ENCODE peak calls at places on chromosome 4, in eight cellular contexts. T is A549, N is tibial nerve, W is stomach, Y is transverse colon, H is ovary, R is SK-N-SH, X is GM12878. K is an unnamed sample.

GRCh38 chr4:97493815-97494518 is 649.3 kb downstream of the STPG2 start:
- DNase-seq in H (no peak), Y (no peak), X (no peak), R (no peak), T (no peak), N (no peak), W (no peak), K (no peak)

GRCh38 chr4:1666391-1666790 is 17.7 kb downstream of the FAM53A start:
- DNase-seq in W (peak; percentile 42), Y (no peak), N (no peak), X (no peak), H (no peak), T (no peak), R (no peak), K (no peak)

GRCh38 chr4:143292858-143293257 is 43.8 kb upstream of the GAB1 start:
- DNase-seq in R (no peak), H (no peak), Y (no peak), X (no peak), T (no peak), N (no peak), W (no peak), K (no peak)

GRCh38 chr4:2261110-2261852 is 628 bp downstream of the MXD4 start:
- DNase-seq in X (no peak), W (peak; percentile 64), N (peak; percentile 30), R (peak; percentile 88), Y (peak; percentile 66), T (peak; percentile 7), H (peak; percentile 70), K (peak; percentile 61)

GRCh38 chr4:69523385-69524132 is 27.9 kb upstream of the UGT2B4 start:
- DNase-seq in T (no peak), X (no peak), R (no peak), W (no peak), Y (no peak), H (no peak), N (no peak), K (no peak)

GRCh38 chr4:56976878-56977320 is 507 bp downstream of the NOA1 start:
- DNase-seq in H (no peak), X (no peak), N (no peak), T (peak; percentile 12), Y (peak; percentile 76), R (peak; percentile 74), W (peak; percentile 80), K (peak; percentile 94)

GRCh38 chr4:122364700-122365404 is 14.0 kb upstream of the ADAD1 start:
- DNase-seq in W (no peak), T (no peak), N (no peak), R (no peak), Y (peak; percentile 12), H (no peak), X (no peak), K (no peak)

GRCh38 chr4:85823295-85823694 is 348.3 kb downstream of the ARHGAP24 start:
- DNase-seq in H (no peak), R (peak; percentile 36), T (no peak), N (no peak), W (no peak), X (no peak), Y (no peak), K (no peak)

GRCh38 chr4:46274717-46275116 is 115.2 kb downstream of the GABRA2 start:
- DNase-seq in N (no peak), H (no peak), T (no peak), W (no peak), R (no peak), X (no peak), Y (no peak), K (no peak)

GRCh38 chr4:83071116-83071515 is 36.1 kb downstream of the COPS4 start:
- DNase-seq in R (no peak), H (no peak), Y (no peak), N (no peak), X (no peak), W (no peak), T (no peak), K (no peak)

GRCh38 chr4:166065324-166065723 is 192.3 kb downstream of the TLL1 start:
- DNase-seq in R (no peak), N (no peak), W (no peak), H (no peak), Y (no peak), T (no peak), X (no peak), K (no peak)

GRCh38 chr4:100117749-100118148 is 72.5 kb downstream of the DDIT4L start:
- DNase-seq in N (no peak), W (no peak), H (no peak), R (peak; percentile 41), Y (no peak), X (no peak), T (no peak), K (no peak)
- TF ChIP-seq CTCF in N (no peak), W (no peak), H (no peak), R (no peak), Y (no peak), X (no peak), T (no peak), K (no peak)

DNA sequence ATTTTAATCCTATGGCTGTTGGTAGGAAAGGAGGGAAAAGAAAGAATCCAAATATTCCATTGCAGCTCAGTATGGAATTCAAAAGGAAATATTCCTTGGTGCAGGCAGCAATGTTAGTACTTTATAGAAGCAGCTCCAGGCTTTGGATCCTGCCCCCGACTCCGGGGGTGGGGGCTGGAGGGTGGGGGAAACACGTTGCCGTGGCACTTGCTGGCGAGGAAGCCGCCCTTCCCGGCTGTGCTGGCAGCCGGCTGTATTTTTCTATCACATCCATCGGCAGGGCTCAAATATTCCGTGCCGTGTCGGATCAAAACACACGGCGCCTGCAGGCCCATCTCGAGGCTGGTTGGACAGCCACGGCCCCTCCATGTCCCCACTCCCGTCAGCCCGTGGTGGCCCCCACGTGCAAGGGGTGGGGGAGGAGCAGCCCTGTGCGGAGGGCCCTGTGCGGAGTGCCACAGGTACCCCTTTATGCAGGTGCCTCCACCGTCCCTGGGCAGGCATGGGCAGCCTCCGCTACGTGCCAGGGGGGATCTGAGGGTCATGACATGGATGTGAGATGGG is 5.8 kb downstream of the ADRA2C start:
- DNase-seq in R (no peak), T (no peak), X (no peak), W (no peak), H (no peak), N (no peak), Y (no peak), K (no peak)
- TF ChIP-seq EP300 in R (no peak), T (no peak), X (no peak), W (no peak), H (no peak), N (no peak), Y (no peak), K (no peak)

DNA sequence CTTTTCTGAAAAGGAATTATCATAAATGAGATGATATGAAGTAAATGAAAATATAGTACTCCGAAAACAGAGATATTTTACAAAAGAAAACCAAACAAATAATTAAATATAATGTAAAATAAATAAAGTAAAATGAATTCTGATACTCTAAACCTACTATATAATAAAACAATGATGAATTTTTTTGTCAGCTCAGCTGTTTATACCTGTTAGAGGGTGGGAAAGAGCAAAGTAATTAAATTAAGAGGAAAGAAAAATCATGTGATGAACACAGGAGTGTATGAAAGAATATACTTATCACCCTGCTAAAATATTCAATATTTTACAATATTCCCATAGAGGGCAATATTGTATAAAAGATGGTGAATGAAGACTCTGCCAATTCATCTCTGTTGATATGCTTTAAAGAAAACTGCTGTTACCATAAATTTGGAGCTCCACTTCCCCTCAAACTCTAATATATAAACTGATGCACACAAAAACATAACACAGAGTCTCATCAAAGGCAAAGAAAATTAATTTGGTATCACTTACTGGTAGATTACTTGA is 6.5 kb upstream of the NDST4 start:
- DNase-seq in Y (no peak), W (no peak), R (no peak), T (no peak), N (no peak), H (no peak), X (no peak), K (no peak)
- TF ChIP-seq CTCF in Y (no peak), W (no peak), R (no peak), T (peak; percentile 5), N (peak; percentile 6), H (no peak), X (no peak), K (no peak)

GRCh38 chr4:177706916-177707315 is 264.7 kb upstream of the AGA start:
- DNase-seq in N (no peak), H (no peak), R (no peak), Y (no peak), W (no peak), X (no peak), T (no peak), K (no peak)
- TF ChIP-seq EP300 in N (no peak), H (no peak), R (no peak), Y (no peak), W (no peak), X (no peak), T (no peak), K (no peak)

GRCh38 chr4:114599231-114600065 is 841 bp downstream of the UGT8 start:
- DNase-seq in R (peak; percentile 10), W (peak; percentile 43), X (no peak), N (no peak), T (no peak), Y (peak; percentile 71), H (peak; percentile 9), K (no peak)
- TF ChIP-seq CTCF in R (no peak), W (no peak), X (no peak), N (no peak), T (no peak), Y (no peak), H (no peak), K (no peak)

GRCh38 chr4:5710962-5711478 is at the start of gene EVC:
- DNase-seq in H (peak; percentile 88), Y (peak; percentile 63), T (peak; percentile 69), R (peak; percentile 90), X (no peak), N (peak; percentile 69), W (peak; percentile 62), K (peak; percentile 69)
- TF ChIP-seq EP300 in H (no peak), Y (no peak), T (no peak), R (no peak), X (no peak), N (no peak), W (no peak), K (no peak)

DNA sequence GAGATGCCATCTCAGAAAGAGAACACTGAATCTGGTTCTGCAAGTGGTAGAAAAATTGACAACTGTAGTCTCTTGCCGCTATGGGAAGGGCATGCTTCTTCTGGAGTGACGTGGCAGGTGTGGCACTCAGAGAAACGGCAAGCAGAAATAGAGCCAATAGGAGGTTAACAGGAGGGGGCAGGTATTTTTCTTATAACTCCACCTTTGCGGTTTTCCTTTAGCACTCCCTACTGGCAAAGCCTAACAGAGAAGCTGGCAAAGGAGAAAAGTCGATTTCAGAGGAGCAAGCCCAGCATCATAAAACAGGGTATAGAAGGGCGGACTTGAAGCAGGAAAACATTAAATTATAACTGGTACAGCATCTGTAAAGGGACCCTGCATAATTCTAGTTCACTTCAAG is 1382.2 kb downstream of the PCDH18 start:
- DNase-seq in H (no peak), X (no peak), T (no peak), N (no peak), W (no peak), R (no peak), Y (no peak), K (no peak)
- TF ChIP-seq CTCF in H (no peak), X (no peak), T (no peak), N (no peak), W (no peak), R (no peak), Y (no peak), K (no peak)